ENCODE peak calls at places on chromosomes 16 and 17, in eight cellular contexts. One of them, this sample, is unnamed.

GRCh38 chr16:69867796-69868565 is 83.2 kb upstream of the CLEC18A start:
- DNase-seq in nephron progenitor cell: no peak
- DNase-seq in cardiac muscle cell: no peak
- DNase-seq in A549: no peak
- DNase-seq in GM13977: no peak
- DNase-seq in HFF-Myc: no peak
- DNase-seq in GM12864: no peak
- DNase-seq in tibial artery: no peak
- DNase-seq in this sample: no peak

GRCh38 chr16:88633684-88634140 is 4.7 kb upstream of the IL17C start:
- DNase-seq in A549: peak; percentile 53
- DNase-seq in HFF-Myc: no peak
- DNase-seq in GM12864: no peak
- DNase-seq in cardiac muscle cell: peak; percentile 28
- DNase-seq in tibial artery: no peak
- DNase-seq in nephron progenitor cell: peak; percentile 20
- DNase-seq in GM13977: peak; percentile 87
- DNase-seq in this sample: no peak

GRCh38 chr16:75238132-75238852 is 13.1 kb downstream of the BCAR1 start:
- DNase-seq in A549: no peak
- DNase-seq in GM13977: no peak
- DNase-seq in nephron progenitor cell: no peak
- DNase-seq in tibial artery: peak; percentile 96
- DNase-seq in HFF-Myc: no peak
- DNase-seq in cardiac muscle cell: peak; percentile 92
- DNase-seq in GM12864: no peak
- DNase-seq in this sample: no peak

GRCh38 chr17:5468075-5468473 is 708 bp downstream of the DHX33 start:
- DNase-seq in tibial artery: no peak
- DNase-seq in GM13977: peak; percentile 29
- DNase-seq in A549: peak; percentile 34
- DNase-seq in HFF-Myc: no peak
- DNase-seq in nephron progenitor cell: no peak
- DNase-seq in cardiac muscle cell: no peak
- DNase-seq in GM12864: no peak
- DNase-seq in this sample: no peak

GRCh38 chr16:78695371-78695770 is 595.9 kb downstream of the WWOX start:
- DNase-seq in nephron progenitor cell: no peak
- DNase-seq in A549: no peak
- DNase-seq in HFF-Myc: no peak
- DNase-seq in cardiac muscle cell: no peak
- DNase-seq in tibial artery: no peak
- DNase-seq in GM13977: no peak
- DNase-seq in GM12864: no peak
- DNase-seq in this sample: no peak

GRCh38 chr17:50396261-50397110 is 837 bp downstream of the LRRC59 start:
- DNase-seq in GM12864: no peak
- DNase-seq in nephron progenitor cell: peak; percentile 13
- DNase-seq in tibial artery: no peak
- DNase-seq in cardiac muscle cell: peak; percentile 80
- DNase-seq in HFF-Myc: no peak
- DNase-seq in A549: peak; percentile 58
- DNase-seq in GM13977: no peak
- DNase-seq in this sample: no peak

GRCh38 chr17:49928826-49929475 is 40.0 kb upstream of the DLX4 start:
- DNase-seq in cardiac muscle cell: no peak
- DNase-seq in A549: peak; percentile 60
- DNase-seq in tibial artery: no peak
- DNase-seq in HFF-Myc: peak; percentile 68
- DNase-seq in GM12864: no peak
- DNase-seq in GM13977: no peak
- DNase-seq in nephron progenitor cell: no peak
- DNase-seq in this sample: no peak

GRCh38 chr16:56448005-56448404 is 3.1 kb downstream of the NUDT21 start:
- DNase-seq in tibial artery: no peak
- DNase-seq in GM12864: no peak
- DNase-seq in nephron progenitor cell: no peak
- DNase-seq in HFF-Myc: no peak
- DNase-seq in cardiac muscle cell: no peak
- DNase-seq in GM13977: no peak
- DNase-seq in A549: no peak
- DNase-seq in this sample: no peak

GRCh38 chr17:21303441-21304065 is 19.0 kb downstream of the MAP2K3 start:
- DNase-seq in GM13977: peak; percentile 50
- DNase-seq in cardiac muscle cell: no peak
- DNase-seq in nephron progenitor cell: no peak
- DNase-seq in GM12864: no peak
- DNase-seq in tibial artery: peak; percentile 61
- DNase-seq in A549: no peak
- DNase-seq in HFF-Myc: no peak
- DNase-seq in this sample: peak; percentile 33

GRCh38 chr16:4663756-4664465 is 29.5 kb upstream of the NUDT16L1 start:
- DNase-seq in GM13977: no peak
- DNase-seq in cardiac muscle cell: peak; percentile 51
- DNase-seq in nephron progenitor cell: no peak
- DNase-seq in tibial artery: peak; percentile 83
- DNase-seq in GM12864: no peak
- DNase-seq in HFF-Myc: no peak
- DNase-seq in A549: no peak
- DNase-seq in this sample: peak; percentile 92

GRCh38 chr17:19448341-19449268 is 37.6 kb downstream of the RNF112 start:
- DNase-seq in A549: no peak
- DNase-seq in GM13977: no peak
- DNase-seq in HFF-Myc: peak; percentile 93
- DNase-seq in cardiac muscle cell: peak; percentile 99
- DNase-seq in tibial artery: peak; percentile 72
- DNase-seq in nephron progenitor cell: no peak
- DNase-seq in GM12864: no peak
- DNase-seq in this sample: no peak

GRCh38 chr16:85428899-85429775 is 184.0 kb upstream of the GSE1 start:
- DNase-seq in cardiac muscle cell: no peak
- DNase-seq in HFF-Myc: no peak
- DNase-seq in GM13977: no peak
- DNase-seq in GM12864: no peak
- DNase-seq in tibial artery: no peak
- DNase-seq in A549: no peak
- DNase-seq in nephron progenitor cell: peak; percentile 2
- DNase-seq in this sample: peak; percentile 44

GRCh38 chr17:72101526-72101925 is 19.3 kb upstream of the SOX9 start:
- DNase-seq in GM13977: no peak
- DNase-seq in nephron progenitor cell: no peak
- DNase-seq in tibial artery: no peak
- DNase-seq in GM12864: no peak
- DNase-seq in A549: no peak
- DNase-seq in HFF-Myc: no peak
- DNase-seq in cardiac muscle cell: no peak
- DNase-seq in this sample: no peak

GRCh38 chr17:75547091-75547490 is 21.6 kb downstream of the LLGL2 start:
- DNase-seq in tibial artery: no peak
- DNase-seq in GM13977: no peak
- DNase-seq in HFF-Myc: no peak
- DNase-seq in GM12864: no peak
- DNase-seq in cardiac muscle cell: no peak
- DNase-seq in nephron progenitor cell: no peak
- DNase-seq in A549: no peak
- DNase-seq in this sample: no peak
- TF ChIP-seq CTCF in tibial artery: no peak
- TF ChIP-seq CTCF in GM13977: no peak
- TF ChIP-seq CTCF in HFF-Myc: no peak
- TF ChIP-seq CTCF in GM12864: no peak
- TF ChIP-seq CTCF in cardiac muscle cell: no peak
- TF ChIP-seq CTCF in nephron progenitor cell: no peak
- TF ChIP-seq CTCF in A549: no peak
- TF ChIP-seq CTCF in this sample: no peak

GRCh38 chr16:3492356-3492755 is 2.9 kb downstream of the C16orf90 start:
- DNase-seq in cardiac muscle cell: no peak
- DNase-seq in nephron progenitor cell: no peak
- DNase-seq in A549: no peak
- DNase-seq in GM12864: no peak
- DNase-seq in HFF-Myc: no peak
- DNase-seq in tibial artery: no peak
- DNase-seq in GM13977: peak; percentile 14
- DNase-seq in this sample: no peak

GRCh38 chr16:3487521-3488410 is 7.5 kb downstream of the C16orf90 start:
- DNase-seq in GM13977: no peak
- DNase-seq in nephron progenitor cell: no peak
- DNase-seq in GM12864: no peak
- DNase-seq in tibial artery: no peak
- DNase-seq in cardiac muscle cell: no peak
- DNase-seq in HFF-Myc: no peak
- DNase-seq in A549: no peak
- DNase-seq in this sample: no peak

GRCh38 chr16:3488801-3489200 is 6.5 kb downstream of the C16orf90 start:
- DNase-seq in HFF-Myc: no peak
- DNase-seq in GM12864: no peak
- DNase-seq in A549: no peak
- DNase-seq in nephron progenitor cell: no peak
- DNase-seq in GM13977: no peak
- DNase-seq in cardiac muscle cell: no peak
- DNase-seq in tibial artery: no peak
- DNase-seq in this sample: no peak

GRCh38 chr16:3494574-3494973 is 715 bp downstream of the C16orf90 start:
- DNase-seq in HFF-Myc: no peak
- DNase-seq in GM12864: no peak
- DNase-seq in nephron progenitor cell: no peak
- DNase-seq in tibial artery: no peak
- DNase-seq in A549: no peak
- DNase-seq in GM13977: no peak
- DNase-seq in cardiac muscle cell: no peak
- DNase-seq in this sample: no peak

DNA sequence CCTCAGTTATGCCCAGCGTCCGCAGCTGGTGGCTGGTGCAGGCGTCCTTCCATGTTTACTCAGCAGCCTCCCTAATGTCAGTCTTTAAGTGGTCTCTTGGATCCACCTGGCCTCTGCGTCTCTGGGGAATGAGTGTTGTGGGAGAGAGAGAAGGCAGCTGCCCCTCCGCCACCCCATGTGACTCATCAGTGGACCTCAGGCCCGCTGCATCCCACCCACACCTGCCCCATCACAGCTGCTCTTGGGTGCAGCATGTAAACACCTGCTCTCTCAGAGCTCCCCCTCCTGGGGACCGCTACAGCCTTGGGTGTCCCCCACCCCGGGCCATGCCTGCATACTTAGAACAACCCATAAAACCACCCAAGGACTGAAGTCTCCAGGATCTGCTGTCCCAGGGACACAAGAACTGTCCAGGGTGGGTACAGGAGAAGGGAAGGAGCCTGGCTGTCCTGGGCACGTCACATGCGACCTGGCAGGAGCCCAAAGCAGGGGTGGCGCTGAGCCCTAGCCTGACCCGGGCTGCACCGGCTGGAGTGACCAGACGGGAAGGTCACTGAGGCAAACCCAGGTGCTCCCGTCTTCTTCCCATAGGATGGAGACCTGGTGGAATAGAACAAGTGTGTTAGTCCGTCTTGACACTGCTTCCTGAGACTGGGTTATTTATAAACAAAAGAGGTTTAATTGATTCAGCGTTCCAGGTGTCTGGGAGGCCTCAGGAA is 4.2 kb downstream of the C16orf90 start:
- DNase-seq in A549: no peak
- DNase-seq in GM13977: peak; percentile 56
- DNase-seq in GM12864: no peak
- DNase-seq in cardiac muscle cell: no peak
- DNase-seq in tibial artery: no peak
- DNase-seq in HFF-Myc: no peak
- DNase-seq in nephron progenitor cell: no peak
- DNase-seq in this sample: no peak
- TF ChIP-seq CTCF in A549: no peak
- TF ChIP-seq CTCF in GM13977: peak; percentile 36
- TF ChIP-seq CTCF in GM12864: peak; percentile 13
- TF ChIP-seq CTCF in cardiac muscle cell: no peak
- TF ChIP-seq CTCF in tibial artery: no peak
- TF ChIP-seq CTCF in HFF-Myc: no peak
- TF ChIP-seq CTCF in nephron progenitor cell: no peak
- TF ChIP-seq CTCF in this sample: no peak

DNA sequence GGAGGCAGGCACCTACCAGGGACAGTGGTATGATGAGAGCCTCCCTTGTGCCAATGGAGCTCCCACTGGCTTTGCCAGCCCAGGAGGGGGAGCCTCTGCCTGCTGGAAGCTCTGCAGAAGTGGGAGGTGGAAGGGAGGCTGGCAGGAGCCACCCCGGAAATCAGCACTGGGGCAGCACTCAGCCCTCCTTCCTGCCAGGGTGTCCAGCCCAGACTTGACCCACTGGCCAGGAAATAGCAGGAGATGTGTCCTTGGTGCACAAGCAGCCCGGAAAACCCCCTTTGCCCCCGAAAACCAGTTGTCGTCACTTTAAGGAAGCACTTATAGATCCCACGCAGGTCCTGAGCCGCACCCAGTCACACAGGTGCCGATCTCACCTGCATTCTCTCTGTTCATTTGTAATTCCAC is 49.3 kb upstream of the CACNG4 start:
- DNase-seq in A549: peak; percentile 64
- DNase-seq in cardiac muscle cell: no peak
- DNase-seq in nephron progenitor cell: no peak
- DNase-seq in GM13977: no peak
- DNase-seq in tibial artery: no peak
- DNase-seq in HFF-Myc: no peak
- DNase-seq in GM12864: no peak
- DNase-seq in this sample: no peak
- TF ChIP-seq CTCF in A549: peak; percentile 47
- TF ChIP-seq CTCF in cardiac muscle cell: no peak
- TF ChIP-seq CTCF in nephron progenitor cell: no peak
- TF ChIP-seq CTCF in GM13977: peak; percentile 10
- TF ChIP-seq CTCF in tibial artery: no peak
- TF ChIP-seq CTCF in HFF-Myc: peak; percentile 18
- TF ChIP-seq CTCF in GM12864: peak; percentile 17
- TF ChIP-seq CTCF in this sample: no peak

GRCh38 chr16:27225536-27226360 is 22.4 kb downstream of the KDM8 start:
- DNase-seq in A549: no peak
- DNase-seq in GM12864: no peak
- DNase-seq in nephron progenitor cell: no peak
- DNase-seq in cardiac muscle cell: no peak
- DNase-seq in tibial artery: no peak
- DNase-seq in GM13977: no peak
- DNase-seq in HFF-Myc: no peak
- DNase-seq in this sample: no peak
- TF ChIP-seq CTCF in A549: no peak
- TF ChIP-seq CTCF in GM12864: no peak
- TF ChIP-seq CTCF in nephron progenitor cell: no peak
- TF ChIP-seq CTCF in cardiac muscle cell: no peak
- TF ChIP-seq CTCF in tibial artery: no peak
- TF ChIP-seq CTCF in GM13977: no peak
- TF ChIP-seq CTCF in HFF-Myc: no peak
- TF ChIP-seq CTCF in this sample: no peak